ENCODE peak calls at places on chromosomes 13 and 19, in nine cellular contexts. One of them, this sample, is unnamed.

GRCh38 chr19:18697680-18698079 is 14.2 kb downstream of the CRTC1 start:
- DNase-seq in thoracic aorta: no peak
- DNase-seq in body of pancreas: peak; percentile 75
- DNase-seq in stomach: peak; percentile 82
- DNase-seq in Calu3: peak; percentile 30
- DNase-seq in AG04450: no peak
- DNase-seq in GM12864: no peak
- DNase-seq in BJ: no peak
- DNase-seq in CD8-positive, alpha-beta T cell: no peak
- DNase-seq in this sample: peak; percentile 79

GRCh38 chr19:54266133-54266532 is 9.1 kb upstream of the LILRB5 start:
- DNase-seq in BJ: no peak
- DNase-seq in Calu3: peak; percentile 93
- DNase-seq in CD8-positive, alpha-beta T cell: peak; percentile 73
- DNase-seq in thoracic aorta: no peak
- DNase-seq in AG04450: peak; percentile 36
- DNase-seq in stomach: peak; percentile 79
- DNase-seq in body of pancreas: peak; percentile 88
- DNase-seq in GM12864: peak; percentile 27
- DNase-seq in this sample: peak; percentile 35

GRCh38 chr19:31639306-31639705 is 290.1 kb upstream of the TSHZ3 start:
- DNase-seq in thoracic aorta: no peak
- DNase-seq in body of pancreas: no peak
- DNase-seq in AG04450: no peak
- DNase-seq in stomach: no peak
- DNase-seq in BJ: no peak
- DNase-seq in CD8-positive, alpha-beta T cell: no peak
- DNase-seq in GM12864: no peak
- DNase-seq in Calu3: no peak
- DNase-seq in this sample: no peak

GRCh38 chr19:9431475-9431874 is 3.9 kb downstream of the ZNF266 start:
- DNase-seq in body of pancreas: no peak
- DNase-seq in GM12864: no peak
- DNase-seq in AG04450: no peak
- DNase-seq in Calu3: no peak
- DNase-seq in BJ: no peak
- DNase-seq in CD8-positive, alpha-beta T cell: peak; percentile 54
- DNase-seq in stomach: no peak
- DNase-seq in thoracic aorta: no peak
- DNase-seq in this sample: no peak

GRCh38 chr19:1098177-1099051 is 3.2 kb upstream of the POLR2E start:
- DNase-seq in BJ: no peak
- DNase-seq in GM12864: no peak
- DNase-seq in AG04450: no peak
- DNase-seq in body of pancreas: no peak
- DNase-seq in stomach: peak; percentile 60
- DNase-seq in thoracic aorta: no peak
- DNase-seq in CD8-positive, alpha-beta T cell: no peak
- DNase-seq in Calu3: no peak
- DNase-seq in this sample: peak; percentile 66

GRCh38 chr13:83184819-83185218 is 697.5 kb downstream of the SLITRK1 start:
- DNase-seq in GM12864: no peak
- DNase-seq in AG04450: peak; percentile 21
- DNase-seq in thoracic aorta: no peak
- DNase-seq in CD8-positive, alpha-beta T cell: no peak
- DNase-seq in Calu3: no peak
- DNase-seq in body of pancreas: no peak
- DNase-seq in stomach: no peak
- DNase-seq in BJ: peak; percentile 31
- DNase-seq in this sample: no peak

GRCh38 chr13:73803997-73804396 is 330.2 kb downstream of the KLF12 start:
- DNase-seq in Calu3: no peak
- DNase-seq in CD8-positive, alpha-beta T cell: no peak
- DNase-seq in thoracic aorta: no peak
- DNase-seq in GM12864: no peak
- DNase-seq in BJ: peak; percentile 35
- DNase-seq in stomach: no peak
- DNase-seq in AG04450: no peak
- DNase-seq in body of pancreas: no peak
- DNase-seq in this sample: no peak

GRCh38 chr13:52454459-52454824 is 836 bp upstream of the CKAP2 start:
- DNase-seq in Calu3: peak; percentile 19
- DNase-seq in BJ: no peak
- DNase-seq in AG04450: no peak
- DNase-seq in CD8-positive, alpha-beta T cell: peak; percentile 20
- DNase-seq in stomach: no peak
- DNase-seq in thoracic aorta: no peak
- DNase-seq in GM12864: peak; percentile 78
- DNase-seq in body of pancreas: peak; percentile 17
- DNase-seq in this sample: no peak

GRCh38 chr13:98105929-98106336 is 37.0 kb upstream of the FARP1 start:
- DNase-seq in BJ: no peak
- DNase-seq in GM12864: no peak
- DNase-seq in AG04450: no peak
- DNase-seq in Calu3: no peak
- DNase-seq in stomach: no peak
- DNase-seq in thoracic aorta: no peak
- DNase-seq in body of pancreas: no peak
- DNase-seq in CD8-positive, alpha-beta T cell: no peak
- DNase-seq in this sample: peak; percentile 76

GRCh38 chr13:24692541-24692940 is 12.3 kb downstream of the ATP12A start:
- DNase-seq in AG04450: no peak
- DNase-seq in thoracic aorta: no peak
- DNase-seq in BJ: no peak
- DNase-seq in GM12864: no peak
- DNase-seq in Calu3: no peak
- DNase-seq in stomach: no peak
- DNase-seq in CD8-positive, alpha-beta T cell: no peak
- DNase-seq in body of pancreas: no peak
- DNase-seq in this sample: no peak

GRCh38 chr13:24691381-24691780 is 11.2 kb downstream of the ATP12A start:
- DNase-seq in GM12864: no peak
- DNase-seq in CD8-positive, alpha-beta T cell: no peak
- DNase-seq in stomach: no peak
- DNase-seq in body of pancreas: no peak
- DNase-seq in BJ: no peak
- DNase-seq in Calu3: no peak
- DNase-seq in thoracic aorta: no peak
- DNase-seq in AG04450: no peak
- DNase-seq in this sample: no peak

GRCh38 chr13:24698686-24699085 is 18.5 kb downstream of the ATP12A start:
- DNase-seq in thoracic aorta: no peak
- DNase-seq in stomach: no peak
- DNase-seq in AG04450: no peak
- DNase-seq in body of pancreas: no peak
- DNase-seq in CD8-positive, alpha-beta T cell: no peak
- DNase-seq in BJ: no peak
- DNase-seq in Calu3: no peak
- DNase-seq in GM12864: no peak
- DNase-seq in this sample: no peak

GRCh38 chr13:24694907-24695306 is 14.7 kb downstream of the ATP12A start:
- DNase-seq in Calu3: no peak
- DNase-seq in body of pancreas: no peak
- DNase-seq in CD8-positive, alpha-beta T cell: no peak
- DNase-seq in GM12864: no peak
- DNase-seq in AG04450: no peak
- DNase-seq in stomach: no peak
- DNase-seq in thoracic aorta: no peak
- DNase-seq in BJ: no peak
- DNase-seq in this sample: no peak

GRCh38 chr13:24693862-24694471 is 13.8 kb downstream of the ATP12A start:
- DNase-seq in GM12864: peak; percentile 29
- DNase-seq in stomach: peak; percentile 46
- DNase-seq in AG04450: no peak
- DNase-seq in Calu3: peak; percentile 66
- DNase-seq in CD8-positive, alpha-beta T cell: peak; percentile 28
- DNase-seq in body of pancreas: peak; percentile 52
- DNase-seq in thoracic aorta: no peak
- DNase-seq in BJ: no peak
- DNase-seq in this sample: peak; percentile 34
- TF ChIP-seq CTCF in GM12864: peak; percentile 73
- TF ChIP-seq CTCF in stomach: peak; percentile 51
- TF ChIP-seq CTCF in AG04450: peak; percentile 60
- TF ChIP-seq CTCF in Calu3: peak; percentile 40
- TF ChIP-seq CTCF in CD8-positive, alpha-beta T cell: peak; percentile 54
- TF ChIP-seq CTCF in body of pancreas: peak; percentile 55
- TF ChIP-seq CTCF in thoracic aorta: peak; percentile 15
- TF ChIP-seq CTCF in BJ: peak; percentile 65
- TF ChIP-seq CTCF in this sample: peak; percentile 74

DNA sequence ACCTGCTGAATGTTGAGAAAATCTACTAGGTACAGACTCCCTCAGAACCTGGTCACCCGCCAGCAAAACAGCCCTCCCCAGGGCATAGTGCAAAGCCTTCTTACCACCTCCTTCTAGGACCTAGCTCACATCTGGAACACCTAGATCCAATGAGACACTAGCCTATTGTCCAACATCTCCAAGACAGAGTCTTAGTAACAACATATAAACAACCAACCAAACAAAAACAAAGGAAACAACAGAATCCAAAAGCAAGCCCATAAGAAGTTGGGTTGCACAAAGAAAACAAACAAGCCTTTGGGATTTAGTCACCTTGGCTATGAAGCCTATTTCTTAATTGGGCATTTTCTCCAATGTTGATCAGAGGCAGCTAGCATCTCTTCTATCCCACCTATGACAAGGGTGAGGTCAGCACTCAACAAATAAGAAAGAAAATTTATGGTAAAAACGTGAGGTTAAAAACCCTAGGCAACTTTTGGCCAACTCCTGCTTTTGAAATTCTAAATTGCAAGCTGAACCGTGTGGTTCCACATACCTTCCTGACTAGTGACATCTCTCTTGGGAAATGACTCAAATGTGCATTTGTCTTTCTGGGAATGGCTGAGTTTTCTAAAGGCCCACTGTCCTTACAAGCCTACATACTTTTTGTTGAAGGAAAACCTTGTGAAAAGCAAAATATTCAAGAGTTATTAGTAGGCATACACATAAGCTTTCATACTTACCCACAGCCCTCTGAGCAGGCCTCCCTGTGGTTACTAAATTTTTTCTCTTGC is 66.7 kb downstream of the FAM216B start:
- DNase-seq in BJ: no peak
- DNase-seq in thoracic aorta: no peak
- DNase-seq in CD8-positive, alpha-beta T cell: no peak
- DNase-seq in GM12864: no peak
- DNase-seq in stomach: no peak
- DNase-seq in AG04450: no peak
- DNase-seq in Calu3: no peak
- DNase-seq in body of pancreas: no peak
- DNase-seq in this sample: no peak
- TF ChIP-seq CTCF in BJ: no peak
- TF ChIP-seq CTCF in thoracic aorta: no peak
- TF ChIP-seq CTCF in CD8-positive, alpha-beta T cell: no peak
- TF ChIP-seq CTCF in GM12864: no peak
- TF ChIP-seq CTCF in stomach: no peak
- TF ChIP-seq CTCF in AG04450: no peak
- TF ChIP-seq CTCF in Calu3: no peak
- TF ChIP-seq CTCF in body of pancreas: no peak
- TF ChIP-seq CTCF in this sample: no peak

GRCh38 chr13:113647351-113648217 is 10.4 kb downstream of the ATP4B start:
- DNase-seq in CD8-positive, alpha-beta T cell: no peak
- DNase-seq in thoracic aorta: peak; percentile 60
- DNase-seq in GM12864: no peak
- DNase-seq in BJ: no peak
- DNase-seq in body of pancreas: peak; percentile 98
- DNase-seq in AG04450: no peak
- DNase-seq in stomach: peak; percentile 96
- DNase-seq in Calu3: peak; percentile 51
- DNase-seq in this sample: peak; percentile 77

GRCh38 chr13:113649212-113649611 is 8.8 kb downstream of the ATP4B start:
- DNase-seq in GM12864: no peak
- DNase-seq in body of pancreas: peak; percentile 2
- DNase-seq in Calu3: no peak
- DNase-seq in CD8-positive, alpha-beta T cell: no peak
- DNase-seq in AG04450: no peak
- DNase-seq in stomach: peak; percentile 25
- DNase-seq in thoracic aorta: no peak
- DNase-seq in BJ: no peak
- DNase-seq in this sample: no peak

GRCh38 chr13:113646921-113647340 is 11.1 kb downstream of the ATP4B start:
- DNase-seq in thoracic aorta: no peak
- DNase-seq in body of pancreas: peak; percentile 13
- DNase-seq in stomach: peak; percentile 22
- DNase-seq in BJ: no peak
- DNase-seq in Calu3: no peak
- DNase-seq in AG04450: no peak
- DNase-seq in GM12864: no peak
- DNase-seq in CD8-positive, alpha-beta T cell: no peak
- DNase-seq in this sample: no peak

GRCh38 chr13:113646376-113646775 is 11.6 kb downstream of the ATP4B start:
- DNase-seq in AG04450: no peak
- DNase-seq in stomach: peak; percentile 22
- DNase-seq in BJ: no peak
- DNase-seq in CD8-positive, alpha-beta T cell: no peak
- DNase-seq in thoracic aorta: no peak
- DNase-seq in body of pancreas: peak; percentile 7
- DNase-seq in GM12864: no peak
- DNase-seq in Calu3: no peak
- DNase-seq in this sample: no peak

GRCh38 chr13:113648218-113648615 is 9.8 kb downstream of the ATP4B start:
- DNase-seq in Calu3: no peak
- DNase-seq in AG04450: no peak
- DNase-seq in GM12864: no peak
- DNase-seq in BJ: no peak
- DNase-seq in body of pancreas: peak; percentile 4
- DNase-seq in CD8-positive, alpha-beta T cell: no peak
- DNase-seq in stomach: peak; percentile 25
- DNase-seq in thoracic aorta: no peak
- DNase-seq in this sample: no peak
- TF ChIP-seq CTCF in Calu3: no peak
- TF ChIP-seq CTCF in AG04450: no peak
- TF ChIP-seq CTCF in GM12864: no peak
- TF ChIP-seq CTCF in BJ: no peak
- TF ChIP-seq CTCF in body of pancreas: no peak
- TF ChIP-seq CTCF in CD8-positive, alpha-beta T cell: no peak
- TF ChIP-seq CTCF in stomach: no peak
- TF ChIP-seq CTCF in thoracic aorta: no peak
- TF ChIP-seq CTCF in this sample: no peak

DNA sequence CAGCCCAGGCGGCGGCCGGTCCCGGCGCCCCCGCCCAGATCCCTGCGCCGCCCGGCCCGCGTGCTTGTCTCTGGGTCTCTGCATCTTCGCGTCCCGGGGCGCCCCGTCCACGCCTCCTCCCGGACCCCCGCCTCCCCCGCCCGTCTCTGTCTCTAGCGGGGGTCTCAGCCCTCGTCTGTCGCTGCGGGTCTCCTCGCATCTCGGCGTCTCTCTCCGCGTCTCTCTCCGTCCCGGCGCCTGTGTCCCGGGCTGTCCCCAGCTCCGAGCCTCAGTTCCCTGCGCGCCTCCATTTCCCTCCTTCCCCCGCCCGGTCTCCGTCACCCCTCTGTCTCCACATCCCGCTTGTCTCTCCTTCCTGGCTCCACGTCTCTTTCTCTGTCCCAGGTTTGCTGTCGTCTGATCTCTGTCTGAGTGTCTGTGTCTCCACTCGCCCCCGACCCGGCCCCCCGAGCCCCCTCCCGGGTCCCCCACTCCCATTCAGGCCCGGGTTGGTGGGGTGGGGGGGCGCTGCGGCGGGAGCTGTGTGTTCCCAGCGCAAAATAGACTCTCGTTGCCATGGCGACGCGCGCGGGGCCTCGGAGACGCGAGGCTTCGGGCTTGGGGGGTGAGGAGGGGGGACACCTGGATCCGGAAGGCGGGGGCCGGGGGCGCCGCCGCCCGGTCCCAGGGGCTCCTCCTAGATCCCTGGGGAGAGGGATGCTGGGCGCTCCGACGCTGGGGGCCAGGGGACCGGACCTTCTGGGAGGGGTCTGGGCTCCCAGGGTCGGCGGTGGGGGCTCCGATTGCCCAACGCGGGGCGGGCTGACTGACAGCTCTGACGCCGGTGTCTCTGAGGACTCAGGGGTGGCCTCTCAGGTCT is 8.7 kb upstream of the SHISA7 start:
- DNase-seq in body of pancreas: no peak
- DNase-seq in CD8-positive, alpha-beta T cell: no peak
- DNase-seq in stomach: no peak
- DNase-seq in BJ: no peak
- DNase-seq in GM12864: no peak
- DNase-seq in Calu3: no peak
- DNase-seq in thoracic aorta: no peak
- DNase-seq in AG04450: no peak
- DNase-seq in this sample: no peak
- TF ChIP-seq CTCF in body of pancreas: no peak
- TF ChIP-seq CTCF in CD8-positive, alpha-beta T cell: no peak
- TF ChIP-seq CTCF in stomach: no peak
- TF ChIP-seq CTCF in BJ: no peak
- TF ChIP-seq CTCF in GM12864: no peak
- TF ChIP-seq CTCF in Calu3: no peak
- TF ChIP-seq CTCF in thoracic aorta: no peak
- TF ChIP-seq CTCF in AG04450: no peak
- TF ChIP-seq CTCF in this sample: no peak

This sample was measured in LNCaP clone FGC.